ENCODE peak calls at places on chromosomes 6 and 20, in nine cellular contexts. I, D, R, W, X, T, V, C and Z are unnamed samples. For H3K9me3, the result is how much of the 10 kb centered on the place peaks cover.

GRCh38 chr20:57157106-57157691 is 109.2 kb downstream of the BMP7 start:
- DNase-seq in V (no peak), C (no peak), I (no peak), W (no peak), X (no peak), T (no peak), D (no peak), R (no peak), Z (no peak)

GRCh38 chr6:144768676-144769599 is 483.8 kb downstream of the UTRN start:
- DNase-seq in W (no peak), X (no peak), T (no peak), V (no peak), I (no peak), C (no peak), R (no peak), D (no peak), Z (no peak)

GRCh38 chr6:168823397-168824020 is 382.5 kb downstream of the SMOC2 start:
- DNase-seq in D (no peak), V (no peak), I (no peak), R (peak), T (no peak), C (no peak), W (peak), X (no peak), Z (no peak)

GRCh38 chr20:44432618-44433577 is 42.8 kb upstream of the TTPAL start:
- DNase-seq in I (no peak), T (no peak), D (no peak), C (no peak), W (no peak), X (no peak), V (no peak), R (no peak), Z (no peak)

GRCh38 chr6:107118976-107119375 is 3.7 kb upstream of the BEND3 start:
- DNase-seq in R (no peak), W (no peak), C (no peak), T (no peak), V (no peak), I (no peak), D (no peak), X (no peak), Z (no peak)

GRCh38 chr20:20225325-20225724 is 142.6 kb upstream of the INSM1 start:
- DNase-seq in T (no peak), I (no peak), R (no peak), C (no peak), D (no peak), W (no peak), X (no peak), V (no peak), Z (no peak)

GRCh38 chr20:10961651-10962288 is 288.0 kb upstream of the JAG1 start:
- DNase-seq in W (no peak), R (no peak), C (no peak), X (no peak), I (no peak), T (no peak), V (no peak), D (no peak), Z (no peak)

GRCh38 chr20:3804254-3804751 is 8.2 kb downstream of the CDC25B start:
- DNase-seq in X (peak), R (no peak), T (no peak), D (no peak), I (no peak), V (no peak), C (peak), W (no peak), Z (no peak)

GRCh38 chr6:35970181-35970580 is 49.3 kb upstream of the SRPK1 start:
- DNase-seq in W (no peak), R (no peak), D (no peak), V (no peak), C (no peak), X (no peak), T (no peak), I (no peak), Z (no peak)

GRCh38 chr20:52722926-52723325 is 249.2 kb upstream of the TSHZ2 start:
- DNase-seq in D (no peak), R (no peak), W (no peak), V (no peak), I (no peak), C (no peak), X (no peak), T (no peak), Z (no peak)

GRCh38 chr6:53495496-53495895 is 49.4 kb downstream of the GCLC start:
- DNase-seq in X (no peak), I (no peak), C (no peak), R (peak), W (no peak), D (peak), V (no peak), T (no peak), Z (no peak)

GRCh38 chr20:62063981-62064787 is 1.5 kb downstream of the TAF4 start:
- DNase-seq in T (peak), D (no peak), C (peak), I (peak), W (peak), R (no peak), V (peak), X (peak), Z (no peak)

GRCh38 chr6:41937881-41938574 is 3.6 kb downstream of the CCND3 start:
- DNase-seq in I (no peak), R (no peak), C (no peak), W (peak), D (no peak), V (no peak), T (no peak), X (no peak), Z (peak)

GRCh38 chr6:38320817-38321216 is 318.9 kb downstream of the BTBD9 start:
- DNase-seq in T (no peak), W (no peak), C (no peak), R (no peak), X (no peak), V (no peak), D (no peak), I (no peak), Z (no peak)

GRCh38 chr6:30264731-30265130 is 51.5 kb upstream of the TRIM26 start:
- DNase-seq in R (no peak), V (no peak), D (no peak), I (no peak), X (no peak), W (no peak), T (no peak), C (no peak), Z (no peak)

GRCh38 chr20:61169870-61170269 is 82.2 kb upstream of the CDH4 start:
- DNase-seq in C (no peak), X (no peak), D (no peak), V (no peak), I (no peak), R (no peak), W (no peak), T (peak), Z (no peak)

GRCh38 chr6:52641826-52642225 is 29.1 kb upstream of the TMEM14A start:
- DNase-seq in R (peak), C (no peak), T (no peak), V (no peak), D (no peak), W (no peak), X (no peak), I (no peak), Z (no peak)

GRCh38 chr6:40376113-40376650 is 211.0 kb downstream of the LRFN2 start:
- DNase-seq in V (no peak), X (no peak), R (no peak), W (no peak), C (no peak), I (no peak), T (no peak), D (no peak), Z (no peak)

GRCh38 chr6:19180348-19181073 is 656.7 kb upstream of the ID4 start:
- DNase-seq in V (peak), T (no peak), D (no peak), R (no peak), W (peak), X (no peak), I (no peak), C (no peak), Z (no peak)

GRCh38 chr6:155349129-155349528 is 34.8 kb upstream of the TFB1M start:
- DNase-seq in C (no peak), T (no peak), D (peak), V (no peak), I (no peak), W (no peak), R (no peak), X (no peak), Z (no peak)
- H3K9me3 ChIP-seq in C (under half), T (under half), D (under half), V (under half), I (under half), W (under half), R (under half), X (under half), Z (under half)

DNA sequence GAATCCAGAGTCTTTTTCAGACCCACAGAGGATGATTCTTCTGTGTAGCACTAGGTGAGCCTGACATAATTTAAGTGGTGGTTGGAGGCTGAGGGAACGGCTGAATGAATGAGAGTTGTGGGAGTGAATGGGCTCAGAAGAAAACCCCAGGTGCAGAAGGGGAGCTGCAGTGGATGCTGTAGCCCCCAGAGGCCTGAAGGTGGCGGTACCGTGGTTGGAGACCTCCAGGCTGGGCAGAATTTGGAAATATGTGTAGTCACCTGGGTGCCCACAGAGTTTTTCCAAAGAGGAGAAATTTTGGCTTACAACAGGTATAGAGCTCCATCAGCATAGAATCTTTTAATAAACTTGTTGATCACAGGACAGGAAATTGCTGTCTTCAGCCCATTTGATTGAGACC is 6.5 kb upstream of the RAET1G start:
- DNase-seq in I (no peak), D (no peak), W (no peak), C (no peak), T (no peak), V (no peak), X (no peak), R (peak), Z (no peak)
- TF ChIP-seq CTCF in I (no peak), D (peak), W (no peak), C (no peak), T (peak), V (no peak), X (peak), R (peak), Z (no peak)

DNA sequence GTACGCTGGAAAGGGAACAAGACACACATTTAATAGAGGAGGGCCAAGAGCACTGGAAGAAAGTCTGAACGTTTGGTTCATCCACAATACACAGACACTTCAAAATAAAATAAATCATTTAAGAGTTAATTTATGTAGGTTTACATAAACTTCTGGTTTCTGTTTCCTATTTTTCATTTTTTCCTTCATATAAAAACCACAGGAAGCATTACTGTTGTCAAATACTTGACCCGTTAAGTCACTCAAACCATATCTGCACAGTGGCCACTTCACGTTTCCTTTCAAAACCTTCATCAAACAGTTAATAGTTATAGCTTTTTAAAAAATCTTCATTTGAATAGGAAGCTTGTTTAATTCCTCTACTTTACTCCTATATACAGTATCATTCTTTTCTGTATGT is 257.6 kb upstream of the THEMIS start:
- DNase-seq in W (no peak), X (no peak), R (no peak), I (no peak), T (no peak), C (no peak), D (no peak), V (no peak), Z (no peak)
- H3K9me3 ChIP-seq in W (under half), X (under half), R (under half), I (under half), T (under half), C (under half), D (under half), V (under half), Z (under half)

GRCh38 chr6:21590345-21590744 is 3.2 kb upstream of the SOX4 start:
- DNase-seq in T (no peak), X (no peak), C (no peak), D (no peak), R (no peak), I (no peak), V (no peak), W (no peak), Z (no peak)

GRCh38 chr6:21587182-21587924 is 6.2 kb upstream of the SOX4 start:
- DNase-seq in R (peak), I (peak), W (peak), X (peak), D (no peak), C (peak), V (peak), T (peak), Z (no peak)

GRCh38 chr6:21587925-21588811 is 5.4 kb upstream of the SOX4 start:
- DNase-seq in C (peak), I (peak), R (peak), V (peak), X (peak), W (peak), D (no peak), T (peak), Z (no peak)

GRCh38 chr6:21586760-21587181 is 6.8 kb upstream of the SOX4 start:
- DNase-seq in W (no peak), T (peak), R (peak), X (peak), I (peak), C (peak), D (no peak), V (peak), Z (no peak)

DNA sequence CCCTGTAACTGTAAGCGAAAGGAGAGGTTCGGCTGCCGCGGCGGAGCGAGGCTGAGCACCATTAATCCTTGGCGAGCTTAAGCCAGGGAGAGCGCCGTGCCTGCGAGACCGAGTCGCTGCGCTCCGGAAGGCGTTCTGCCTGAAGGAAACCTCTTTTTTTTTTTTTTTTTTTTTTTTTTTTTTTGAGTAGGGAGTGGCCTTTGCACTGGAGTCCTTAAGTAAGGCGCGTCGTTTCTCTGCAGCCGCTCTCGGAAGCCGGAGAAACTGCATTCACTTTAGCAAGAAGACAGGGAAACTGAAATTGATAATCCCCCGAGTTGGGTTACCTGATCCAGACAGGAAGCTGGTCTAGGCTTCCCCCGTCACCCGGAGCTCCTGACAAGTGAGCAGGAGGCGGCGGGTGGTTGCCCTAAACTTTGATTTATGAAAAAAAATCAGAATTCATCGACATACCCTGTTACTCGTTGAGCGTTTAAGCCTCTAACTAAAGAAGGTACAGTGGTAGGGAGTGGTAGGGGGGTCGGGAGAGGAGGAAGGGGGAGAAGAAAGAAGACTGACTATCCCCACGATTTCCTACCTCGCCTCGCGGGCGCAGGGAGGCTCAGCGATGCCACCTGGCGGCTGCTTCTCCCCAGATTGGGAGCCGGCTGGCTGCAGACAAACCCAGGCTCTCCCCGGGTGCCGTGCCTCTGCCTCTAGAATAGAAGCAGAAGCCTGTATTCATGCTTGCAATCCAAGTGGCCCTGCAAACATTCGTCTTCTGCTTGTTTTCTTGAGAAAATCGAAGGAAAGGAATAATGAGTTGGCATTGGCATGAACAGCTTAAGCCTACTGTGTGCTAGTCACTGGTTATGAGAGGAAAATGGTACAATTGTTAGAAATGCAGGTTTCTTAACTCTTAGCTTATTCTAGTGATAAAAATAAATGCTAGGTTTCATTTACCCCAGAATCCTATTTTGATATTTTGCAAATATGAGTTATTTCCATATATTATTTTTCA is 4.4 kb upstream of the SOX4 start:
- DNase-seq in R (peak), V (peak), X (peak), C (peak), D (peak), T (peak), W (peak), I (peak), Z (peak)
- TF ChIP-seq CTCF in R (peak), V (peak), X (peak), C (peak), D (peak), T (peak), W (peak), I (peak), Z (peak)

GRCh38 chr6:354631-355280 is 36.8 kb upstream of the IRF4 start:
- DNase-seq in W (no peak), C (peak), R (no peak), X (peak), I (no peak), D (no peak), V (no peak), T (no peak), Z (no peak)

GRCh38 chr6:353642-354614 is 37.6 kb upstream of the IRF4 start:
- DNase-seq in D (no peak), W (no peak), R (no peak), T (no peak), C (no peak), I (no peak), V (peak), X (peak), Z (no peak)

GRCh38 chr6:356828-357251 is 34.7 kb upstream of the IRF4 start:
- DNase-seq in X (peak), T (no peak), V (no peak), W (no peak), D (no peak), R (no peak), C (peak), I (no peak), Z (no peak)

GRCh38 chr6:355809-356208 is 35.7 kb upstream of the IRF4 start:
- DNase-seq in V (no peak), X (no peak), D (no peak), W (no peak), T (no peak), R (no peak), C (no peak), I (no peak), Z (no peak)

GRCh38 chr6:355373-355772 is 36.2 kb upstream of the IRF4 start:
- DNase-seq in V (no peak), I (no peak), W (no peak), D (no peak), X (no peak), R (no peak), C (no peak), T (no peak), Z (no peak)
- H3K9me3 ChIP-seq in V (under half), I (under half), W (under half), D (half or more), X (under half), R (under half), C (under half), T (under half), Z (under half)

DNA sequence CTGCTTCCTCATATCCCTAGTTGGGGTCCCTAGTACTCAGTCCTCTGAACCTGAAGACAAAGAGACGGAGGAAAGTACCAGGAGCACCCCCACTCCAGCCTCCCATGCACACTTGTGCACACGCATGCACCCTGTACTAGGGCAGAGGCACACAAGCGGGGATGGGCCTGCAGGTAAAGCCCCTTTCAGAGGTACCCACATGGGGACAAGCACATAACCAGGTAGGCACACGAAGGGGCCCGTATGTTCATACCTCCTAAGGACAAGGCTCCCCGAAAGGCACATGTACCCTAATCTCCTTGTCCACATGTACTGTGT is 1.1 kb downstream of the TMEM151B start:
- DNase-seq in T (no peak), W (no peak), D (no peak), X (no peak), I (peak), R (no peak), C (no peak), V (no peak), Z (no peak)
- TF ChIP-seq CTCF in T (no peak), W (no peak), D (no peak), X (no peak), I (no peak), R (no peak), C (no peak), V (no peak), Z (no peak)

GRCh38 chr20:24863356-24863755 is 85.7 kb upstream of the CST7 start:
- DNase-seq in X (no peak), T (no peak), I (no peak), D (peak), W (no peak), C (no peak), V (no peak), R (no peak), Z (no peak)
- H3K9me3 ChIP-seq in X (under half), T (under half), I (under half), D (under half), W (under half), C (under half), V (under half), R (under half), Z (under half)

DNA sequence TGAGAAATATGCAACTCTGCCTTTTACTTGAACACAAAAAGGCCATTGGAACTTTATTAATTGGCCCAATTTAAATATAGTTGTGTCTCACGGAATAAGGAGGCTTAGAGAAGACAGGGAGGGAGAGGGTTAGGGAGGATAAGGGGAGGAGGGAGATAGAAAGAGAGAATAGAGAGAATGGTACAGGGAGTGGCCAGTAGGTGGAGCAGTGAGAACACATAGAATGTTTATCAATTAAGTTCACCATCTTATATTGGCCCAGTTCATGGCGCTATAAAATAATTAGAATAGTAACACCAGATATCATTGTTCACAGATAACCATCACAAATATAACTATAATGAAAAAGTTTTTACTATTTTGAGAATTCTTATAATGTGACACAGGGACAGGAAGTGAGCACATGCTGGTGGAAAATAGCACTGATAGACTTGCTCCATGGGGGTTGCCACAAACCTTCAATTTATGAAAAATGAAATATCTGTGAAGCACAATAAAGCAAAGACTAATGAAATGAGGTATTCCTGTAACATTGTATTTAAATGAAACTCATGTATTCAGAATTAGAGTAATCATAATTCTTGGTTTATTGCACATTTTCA is 374.1 kb upstream of the MANEA start:
- DNase-seq in T (no peak), I (no peak), X (no peak), C (no peak), R (peak), V (no peak), W (peak), D (peak), Z (no peak)
- TF ChIP-seq CTCF in T (peak), I (peak), X (peak), C (no peak), R (peak), V (peak), W (no peak), D (peak), Z (peak)

DNA sequence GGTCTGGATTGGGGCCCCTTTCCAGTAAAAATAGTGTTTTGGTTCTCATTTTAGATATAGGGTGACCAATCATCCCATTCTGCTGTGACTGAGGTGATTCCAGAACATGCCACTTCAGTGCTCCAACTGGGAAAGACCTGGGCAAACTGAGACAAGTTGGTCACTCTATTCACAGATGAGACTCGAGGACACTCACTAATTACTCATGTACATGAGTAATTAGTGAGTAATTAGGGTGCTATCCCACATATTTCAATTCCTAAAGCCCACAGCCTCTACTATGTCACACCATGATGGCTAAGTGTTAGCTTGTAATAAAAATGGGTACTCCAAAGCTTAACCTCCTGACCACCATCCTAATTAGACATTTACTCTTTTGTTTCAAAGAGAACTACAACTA is 86.0 kb downstream of the CBLN4 start:
- DNase-seq in X (no peak), T (no peak), C (no peak), W (no peak), D (no peak), R (no peak), V (no peak), I (no peak), Z (no peak)
- H3K9me3 ChIP-seq in X (under half), T (under half), C (under half), W (under half), D (under half), R (under half), V (under half), I (under half), Z (under half)